ENCODE peak calls at places on chromosomes 12 and 14, in six cellular contexts. G is heart left ventricle, H is AG09309, P is cardiac fibroblast, R is tibial nerve, E is endothelial cell of umbilical vein. W is an unnamed sample.

GRCh38 chr14:99476864-99477263 is 3.8 kb downstream of the SETD3 start:
- DNase-seq in P (no peak), R (no peak), E (no peak), H (no peak), G (no peak), W (no peak)

GRCh38 chr14:34322940-34323418 is 139.1 kb downstream of the SPTSSA start:
- DNase-seq in H (peak), P (peak), E (peak), R (no peak), G (peak), W (peak)

GRCh38 chr14:92578511-92578910 is 64.9 kb downstream of the RIN3 start:
- DNase-seq in R (no peak), E (no peak), G (no peak), P (peak), H (no peak), W (no peak)

GRCh38 chr12:22467190-22467589 is 77.2 kb downstream of the C2CD5 start:
- DNase-seq in R (no peak), P (no peak), H (peak), E (no peak), G (no peak), W (no peak)

GRCh38 chr14:60349663-60350365 is 100.8 kb downstream of the PPM1A start:
- DNase-seq in E (peak), G (peak), R (no peak), H (peak), P (peak), W (no peak)

GRCh38 chr14:53855127-53855526 is 101.5 kb downstream of the BMP4 start:
- DNase-seq in G (no peak), H (no peak), P (no peak), E (no peak), R (no peak), W (no peak)

GRCh38 chr14:103104654-103105511 is 10.4 kb downstream of the EXOC3L4 start:
- DNase-seq in G (peak), R (peak), P (peak), H (no peak), E (no peak), W (no peak)

GRCh38 chr12:75661927-75662326 is 150.5 kb upstream of the KRR1 start:
- DNase-seq in E (peak), P (peak), G (no peak), H (no peak), R (no peak), W (no peak)

GRCh38 chr12:96045566-96045965 is 10.2 kb upstream of the LTA4H start:
- DNase-seq in R (no peak), G (no peak), E (no peak), H (no peak), P (no peak), W (no peak)

GRCh38 chr14:102491366-102491765 is 18.2 kb downstream of the ANKRD9 start:
- DNase-seq in G (no peak), P (no peak), R (no peak), E (no peak), H (no peak), W (no peak)

GRCh38 chr12:2395352-2395977 is 342.7 kb downstream of the CACNA1C start:
- DNase-seq in H (no peak), E (peak), G (peak), P (peak), R (no peak), W (peak)

GRCh38 chr12:1662761-1663439 is 28.0 kb upstream of the ADIPOR2 start:
- DNase-seq in H (no peak), E (no peak), P (peak), R (no peak), G (peak), W (peak)

GRCh38 chr12:6694701-6695100 is 5.5 kb upstream of the ZNF384 start:
- DNase-seq in R (no peak), E (no peak), G (no peak), P (no peak), H (no peak), W (no peak)
- H3K4me3 ChIP-seq in R (no peak), E (no peak), G (no peak), P (no peak), H (no peak), W (no peak)

GRCh38 chr14:69703047-69704046 is 63.6 kb upstream of the SRSF5 start:
- DNase-seq in G (no peak), R (no peak), P (no peak), E (no peak), H (no peak), W (no peak)

GRCh38 chr14:69699743-69700309 is 67.1 kb upstream of the SRSF5 start:
- DNase-seq in P (no peak), H (no peak), G (no peak), R (no peak), E (no peak), W (no peak)

GRCh38 chr14:69700609-69701008 is 66.3 kb upstream of the SRSF5 start:
- DNase-seq in R (no peak), P (no peak), E (no peak), G (no peak), H (no peak), W (no peak)

GRCh38 chr14:69701269-69701668 is 65.7 kb upstream of the SRSF5 start:
- DNase-seq in R (no peak), G (no peak), P (no peak), H (no peak), E (no peak), W (no peak)

GRCh38 chr14:69701857-69702256 is 65.1 kb upstream of the SRSF5 start:
- DNase-seq in R (no peak), P (no peak), E (peak), H (no peak), G (no peak), W (no peak)
- H3K4me3 ChIP-seq in R (no peak), P (no peak), E (no peak), H (no peak), G (no peak), W (no peak)

GRCh38 chr14:39426605-39427004 is 5.6 kb downstream of the FBXO33 start:
- DNase-seq in G (no peak), H (peak), P (peak), E (peak), R (no peak), W (no peak)

GRCh38 chr14:39419272-39419671 is 13.0 kb downstream of the FBXO33 start:
- DNase-seq in G (no peak), H (no peak), P (no peak), E (no peak), R (no peak), W (no peak)

GRCh38 chr14:39423793-39424192 is 8.4 kb downstream of the FBXO33 start:
- DNase-seq in H (no peak), G (no peak), R (no peak), P (no peak), E (no peak), W (no peak)

GRCh38 chr14:39425947-39426346 is 6.3 kb downstream of the FBXO33 start:
- DNase-seq in H (no peak), E (no peak), R (no peak), G (no peak), P (no peak), W (no peak)

GRCh38 chr14:39422243-39422642 is 10.0 kb downstream of the FBXO33 start:
- DNase-seq in R (no peak), H (no peak), G (no peak), P (no peak), E (no peak), W (no peak)
- H3K4me3 ChIP-seq in R (no peak), H (no peak), G (no peak), P (no peak), E (no peak), W (no peak)

DNA sequence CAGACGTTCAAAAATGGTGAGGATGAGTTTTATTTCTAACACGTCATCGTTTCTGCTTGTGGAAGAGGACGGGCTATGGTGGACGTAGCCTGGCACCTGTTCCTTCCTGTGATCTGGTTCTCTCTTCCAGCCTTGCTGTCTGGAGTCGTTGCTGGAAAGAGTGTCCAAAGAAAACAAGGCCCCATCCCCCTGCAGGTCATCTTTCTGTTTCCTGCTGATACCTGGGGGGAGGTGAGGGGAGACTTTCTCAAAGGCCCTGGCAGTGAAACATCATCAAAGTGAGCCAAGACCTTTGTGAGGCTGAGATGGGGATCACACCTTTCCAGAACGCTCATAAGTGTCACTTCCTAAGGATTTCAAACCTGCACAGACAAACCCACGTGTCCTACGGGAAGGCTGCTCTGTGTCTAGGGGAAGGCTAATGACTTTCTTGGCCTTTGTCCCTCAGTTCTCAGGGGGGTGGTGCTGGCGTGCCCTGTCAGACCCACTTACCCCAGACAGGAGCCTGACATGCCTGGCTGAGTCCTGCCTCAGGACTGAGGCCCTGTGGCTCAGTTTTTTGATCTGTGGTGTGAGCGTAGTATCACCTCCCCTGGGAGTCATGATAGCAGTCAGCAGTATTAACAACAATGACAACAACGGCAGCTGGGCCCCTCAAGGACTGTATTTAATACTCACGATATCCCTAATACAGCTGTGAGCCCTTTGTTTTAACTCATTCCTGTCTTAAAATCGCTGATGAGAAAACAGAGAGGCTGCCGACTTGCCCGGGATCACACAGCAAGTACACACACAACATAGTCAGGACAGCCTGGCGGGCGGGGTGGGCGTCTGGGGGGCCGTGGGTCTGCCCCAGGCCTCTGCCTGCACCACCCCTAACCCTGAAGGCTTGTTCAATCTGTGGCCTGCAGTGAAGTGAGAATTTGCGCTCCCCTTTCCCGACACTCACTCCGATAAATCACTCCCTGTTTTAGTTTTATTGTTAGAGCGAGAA is 235.3 kb downstream of the SLC41A2 start:
- DNase-seq in E (peak), P (no peak), R (no peak), G (no peak), H (no peak), W (no peak)
- H3K4me3 ChIP-seq in E (no peak), P (no peak), R (no peak), G (no peak), H (no peak), W (no peak)

GRCh38 chr12:32680787-32681186 is 1.7 kb downstream of the DNM1L start:
- DNase-seq in G (no peak), E (no peak), R (no peak), H (no peak), P (no peak), W (no peak)
- H3K4me3 ChIP-seq in G (peak), E (peak), R (no peak), H (no peak), P (no peak), W (no peak)

W was measured in neuronal stem cell.